ENCODE peak calls at places on chromosomes 7 and 10, in four cellular contexts. J is esophagus squamous epithelium, C is GM23338, X is A549. D is an unnamed sample.

GRCh38 chr7:75642810-75643486 is 95.8 kb downstream of the HIP1 start:
- DNase-seq in X (peak; percentile 59), J (no peak), C (peak; percentile 95), D (peak; percentile 61)

GRCh38 chr10:23310443-23310842 is 34.2 kb downstream of the C10orf67 start:
- DNase-seq in C (no peak), J (no peak), X (no peak), D (no peak)

GRCh38 chr7:23967949-23968599 is 258.1 kb downstream of the STK31 start:
- DNase-seq in J (no peak), X (no peak), C (peak; percentile 14), D (no peak)

GRCh38 chr7:103660455-103661371 is 214.7 kb upstream of the SLC26A5 start:
- DNase-seq in X (no peak), C (no peak), J (no peak), D (peak; percentile 46)

GRCh38 chr10:1664565-1664964 is 72.8 kb downstream of the ADARB2 start:
- DNase-seq in C (no peak), X (no peak), J (no peak), D (no peak)

GRCh38 chr10:31962826-31963597 is 34.4 kb upstream of the ARHGAP12 start:
- DNase-seq in J (no peak), C (no peak), X (no peak), D (no peak)

GRCh38 chr10:124305984-124306383 is 112.7 kb downstream of the OAT start:
- DNase-seq in J (no peak), X (no peak), C (no peak), D (no peak)

GRCh38 chr7:159004411-159004810 is 140.3 kb downstream of the VIPR2 start:
- DNase-seq in J (no peak), X (no peak), C (no peak), D (no peak)

GRCh38 chr10:45308707-45309106 is 6.7 kb downstream of the OR13A1 start:
- DNase-seq in J (no peak), X (no peak), C (peak; percentile 52), D (no peak)

GRCh38 chr10:79224263-79224949 is 122.9 kb upstream of the PPIF start:
- DNase-seq in J (no peak), X (no peak), C (no peak), D (no peak)

GRCh38 chr10:120999868-121000267 is 148.7 kb downstream of the WDR11 start:
- DNase-seq in J (no peak), X (no peak), C (peak; percentile 52), D (no peak)

GRCh38 chr7:143485500-143485899 is 7.8 kb downstream of the TAS2R41 start:
- DNase-seq in X (no peak), J (no peak), C (no peak), D (peak; percentile 69)

GRCh38 chr7:139675127-139676110 is 102.4 kb downstream of the HIPK2 start:
- DNase-seq in J (no peak), C (no peak), X (no peak), D (peak; percentile 40)

GRCh38 chr7:134533288-134533771 is 6.0 kb downstream of the AKR1B10 start:
- DNase-seq in J (no peak), X (no peak), C (no peak), D (no peak)

GRCh38 chr7:149772236-149772820 is 1.1 kb downstream of the ZNF467 start:
- DNase-seq in X (peak; percentile 42), C (peak; percentile 75), J (no peak), D (no peak)

GRCh38 chr10:123970207-123970926 is 78.8 kb upstream of the CPXM2 start:
- DNase-seq in J (no peak), C (peak; percentile 42), X (no peak), D (no peak)

GRCh38 chr7:133115596-133115995 is 33.7 kb upstream of the CHCHD3 start:
- DNase-seq in X (no peak), C (no peak), J (no peak), D (no peak)

GRCh38 chr10:96271017-96271815 is at the start of gene BLNK:
- DNase-seq in J (peak; percentile 37), C (no peak), X (no peak), D (no peak)

GRCh38 chr10:104336829-104337526 is 1.3 kb downstream of the ITPRIP start:
- DNase-seq in C (no peak), X (no peak), J (no peak), D (peak; percentile 37)

GRCh38 chr10:94212876-94213595 is 149.7 kb downstream of the NOC3L start:
- DNase-seq in J (no peak), X (no peak), C (no peak), D (no peak)

GRCh38 chr10:75430000-75430763 is 1.2 kb upstream of the LRMDA start:
- DNase-seq in J (no peak), C (peak; percentile 73), X (peak; percentile 38), D (no peak)

GRCh38 chr10:72981882-72982529 is 27.4 kb upstream of the PLA2G12B start:
- DNase-seq in X (no peak), J (no peak), C (no peak), D (no peak)

GRCh38 chr7:127413962-127414361 is 21.5 kb upstream of the ZNF800 start:
- DNase-seq in J (no peak), C (no peak), X (no peak), D (no peak)

GRCh38 chr7:142853739-142854504 is 954 bp upstream of the EPHB6 start:
- DNase-seq in X (peak; percentile 79), J (peak; percentile 57), C (peak; percentile 91), D (peak; percentile 57)

GRCh38 chr7:76506081-76506440 is 4.3 kb upstream of the UPK3B start:
- DNase-seq in X (no peak), C (no peak), J (no peak), D (no peak)

GRCh38 chr7:139427029-139427420 is 56.4 kb downstream of the KLRG2 start:
- DNase-seq in C (no peak), X (no peak), J (no peak), D (no peak)

GRCh38 chr10:6273351-6273750 is 70.6 kb downstream of the PFKFB3 start:
- DNase-seq in X (no peak), J (no peak), C (no peak), D (no peak)

GRCh38 chr7:94394399-94395140 is at the start of gene COL1A2:
- DNase-seq in J (peak; percentile 6), C (peak; percentile 78), X (no peak), D (peak; percentile 96)

GRCh38 chr10:120387326-120387725 is 69.7 kb upstream of the PLPP4 start:
- DNase-seq in X (no peak), J (no peak), C (no peak), D (peak; percentile 49)

GRCh38 chr10:93154531-93154930 is 80.8 kb downstream of the CYP26A1 start:
- DNase-seq in C (no peak), J (no peak), X (no peak), D (no peak)

GRCh38 chr7:106344861-106345260 is 60.1 kb upstream of the NAMPT start:
- DNase-seq in J (no peak), X (no peak), C (no peak), D (peak; percentile 47)

GRCh38 chr7:2511769-2512168 is 7.8 kb upstream of the LFNG start:
- DNase-seq in C (no peak), X (no peak), J (no peak), D (no peak)

GRCh38 chr7:5417106-5418071 is 6.2 kb downstream of the TNRC18 start:
- DNase-seq in J (no peak), X (no peak), C (peak; percentile 41), D (no peak)

GRCh38 chr10:97037365-97038361 is 148.1 kb downstream of the SLIT1 start:
- DNase-seq in X (peak; percentile 87), C (peak; percentile 96), J (no peak), D (peak; percentile 80)

GRCh38 chr10:61904711-61905445 is 3.4 kb downstream of the ARID5B start:
- DNase-seq in C (peak; percentile 48), X (peak; percentile 55), J (no peak), D (peak; percentile 66)

GRCh38 chr10:31659665-31660064 is 269.0 kb downstream of the ARHGAP12 start:
- DNase-seq in J (no peak), X (no peak), C (no peak), D (no peak)

GRCh38 chr7:140605337-140605736 is 35.3 kb downstream of the DENND2A start:
- DNase-seq in J (no peak), C (peak; percentile 67), X (no peak), D (peak; percentile 46)

GRCh38 chr10:80487791-80488538 is 33.9 kb downstream of the TSPAN14 start:
- DNase-seq in J (no peak), C (no peak), X (no peak), D (no peak)

GRCh38 chr7:132501956-132502355 is 74.3 kb downstream of the PLXNA4 start:
- DNase-seq in X (no peak), C (no peak), J (no peak), D (no peak)

GRCh38 chr10:58579011-58579655 is 66.5 kb downstream of the BICC1 start:
- DNase-seq in J (no peak), C (peak; percentile 29), X (no peak), D (no peak)
- H3K27ac ChIP-seq in J (no peak overlapping the region), C (no peak overlapping the region), X (peak overlapping the region; percentile 12), D (no peak overlapping the region)

DNA sequence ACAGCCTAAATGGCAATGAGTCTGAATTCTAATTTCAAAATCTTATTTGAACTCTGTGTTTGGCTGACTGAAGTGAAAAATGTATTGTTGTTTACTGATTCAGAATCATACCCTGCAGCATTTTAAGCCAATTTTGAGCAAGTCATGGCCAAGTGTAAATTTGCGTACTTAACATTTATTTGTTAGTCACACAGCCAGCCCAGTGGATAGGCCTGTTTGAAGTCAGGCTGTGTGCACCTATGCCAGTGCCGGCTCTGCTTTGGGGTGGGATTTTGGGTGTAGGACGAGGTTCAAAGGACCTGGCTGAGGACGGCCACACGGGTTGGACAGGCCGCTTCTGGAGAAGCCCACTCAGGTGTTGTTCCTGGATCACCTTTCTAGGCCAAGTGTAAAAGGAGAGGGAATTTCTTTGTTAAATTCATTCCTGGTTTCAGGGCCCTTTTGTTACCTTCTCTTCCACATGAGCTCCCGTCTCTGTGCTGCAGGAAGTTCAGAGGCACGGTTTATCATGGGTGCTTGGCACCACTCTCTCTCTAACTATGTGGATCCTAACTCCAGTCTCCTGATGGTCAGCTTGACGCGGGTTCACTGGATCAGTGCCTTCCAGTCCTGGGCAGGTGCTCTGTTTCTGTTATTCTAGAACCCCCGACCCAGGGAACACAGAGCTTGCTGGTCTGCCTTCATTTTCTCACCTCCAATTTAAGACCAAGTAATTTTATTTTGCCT is 84.7 kb downstream of the CCNY start:
- DNase-seq in X (no peak), C (no peak), J (no peak), D (no peak)
- H3K4me3 ChIP-seq in X (peak overlapping the region; percentile 13), C (no peak overlapping the region), J (no peak overlapping the region), D (no peak overlapping the region)

GRCh38 chr7:504221-505081 is 15.2 kb downstream of the PDGFA start:
- DNase-seq in X (no peak), C (no peak), J (no peak), D (no peak)
- H3K27ac ChIP-seq in X (peak overlapping the region; percentile 86), C (no peak overlapping the region), J (peak overlapping the region; percentile 30), D (no peak overlapping the region)

GRCh38 chr10:90775351-90776028 is 82.3 kb downstream of the HTR7 start:
- DNase-seq in C (peak; percentile 55), J (no peak), X (no peak), D (peak; percentile 72)
- H3K4me3 ChIP-seq in C (no peak overlapping the region), J (no peak overlapping the region), X (no peak overlapping the region), D (no peak overlapping the region)